ENCODE peak calls at places on chromosome 18, in ten cellular contexts. S is epithelial cell of esophagus; C is activated gamma-delta T cell treated with anti-CD3 and anti-CD28 coated beads, Interleukin-2, amount 50 U/mL, for 16 hours; P is hepatic stellate cell; T is HTR-8/SVneo; G is nucleus accumbens; E is KBM-7; U is sigmoid colon; A is LHCN-M2; Q is NCI-H345. R is an unnamed sample.

GRCh38 chr18:9825571-9826073 is 60.2 kb upstream of the TXNDC2 start:
- DNase-seq in S (peak), C (no peak), P (peak), T (peak), G (no peak), E (peak), U (no peak), A (peak), Q (peak), R (peak)

GRCh38 chr18:78955066-78955465 is 24.6 kb upstream of the SALL3 start:
- DNase-seq in S (no peak), C (no peak), P (no peak), T (no peak), G (no peak), E (no peak), U (no peak), A (no peak), Q (no peak), R (no peak)

GRCh38 chr18:25279961-25280360 is 72.0 kb downstream of the ZNF521 start:
- DNase-seq in S (no peak), C (no peak), P (no peak), T (no peak), G (no peak), E (no peak), U (no peak), A (no peak), Q (no peak), R (no peak)

GRCh38 chr18:43662657-43663056 is 385.4 kb upstream of the SYT4 start:
- DNase-seq in S (peak), C (no peak), P (peak), T (peak), G (no peak), E (no peak), U (no peak), A (peak), Q (no peak), R (peak)

GRCh38 chr18:44552706-44553105 is 128.0 kb upstream of the SETBP1 start:
- DNase-seq in S (no peak), C (no peak), P (no peak), T (no peak), G (no peak), E (no peak), U (no peak), A (no peak), Q (no peak), R (no peak)

GRCh38 chr18:6370886-6371635 is 43.6 kb downstream of the L3MBTL4 start:
- DNase-seq in S (no peak), C (no peak), P (no peak), T (no peak), G (no peak), E (no peak), U (no peak), A (no peak), Q (peak), R (peak)

GRCh38 chr18:79524181-79525078 is 128.7 kb downstream of the NFATC1 start:
- DNase-seq in S (no peak), C (peak), P (no peak), T (no peak), G (no peak), E (no peak), U (peak), A (no peak), Q (no peak), R (no peak)

GRCh38 chr18:62802523-62802922 is 87.2 kb downstream of the PHLPP1 start:
- DNase-seq in S (peak), C (no peak), P (no peak), T (no peak), G (no peak), E (no peak), U (no peak), A (peak), Q (no peak), R (no peak)

R was measured in renal cortical epithelial cell.